ENCODE peak calls at places on chromosomes 3 and 15, in four cellular contexts. One of them, this sample, is unnamed.

GRCh38 chr3:185997130-185997529 is 59.3 kb upstream of the TRA2B start:
- DNase-seq in CD4-positive, CD25-positive, alpha-beta regulatory T cell: no peak
- DNase-seq in body of pancreas: no peak
- DNase-seq in NCI-H748 treated with DMSO at 0.1 percent for 48 hours: no peak
- DNase-seq in this sample: no peak

GRCh38 chr3:156522673-156523072 is 32.2 kb downstream of the SSR3 start:
- DNase-seq in CD4-positive, CD25-positive, alpha-beta regulatory T cell: no peak
- DNase-seq in body of pancreas: no peak
- DNase-seq in NCI-H748 treated with DMSO at 0.1 percent for 48 hours: no peak
- DNase-seq in this sample: no peak

GRCh38 chr3:132448211-132448961 is 31.1 kb downstream of the DNAJC13 start:
- DNase-seq in CD4-positive, CD25-positive, alpha-beta regulatory T cell: no peak
- DNase-seq in body of pancreas: no peak
- DNase-seq in NCI-H748 treated with DMSO at 0.1 percent for 48 hours: no peak
- DNase-seq in this sample: no peak

GRCh38 chr3:46820852-46821251 is 42.4 kb downstream of the MYL3 start:
- DNase-seq in CD4-positive, CD25-positive, alpha-beta regulatory T cell: no peak
- DNase-seq in body of pancreas: no peak
- DNase-seq in NCI-H748 treated with DMSO at 0.1 percent for 48 hours: no peak
- DNase-seq in this sample: no peak

GRCh38 chr3:117756580-117756979 is 1047.0 kb downstream of the TUSC7 start:
- DNase-seq in CD4-positive, CD25-positive, alpha-beta regulatory T cell: no peak
- DNase-seq in body of pancreas: no peak
- DNase-seq in NCI-H748 treated with DMSO at 0.1 percent for 48 hours: no peak
- DNase-seq in this sample: no peak

GRCh38 chr15:96583671-96584070 is 253.2 kb downstream of the NR2F2 start:
- DNase-seq in CD4-positive, CD25-positive, alpha-beta regulatory T cell: no peak
- DNase-seq in body of pancreas: no peak
- DNase-seq in NCI-H748 treated with DMSO at 0.1 percent for 48 hours: no peak
- DNase-seq in this sample: no peak

GRCh38 chr3:144189044-144189443 is 217.4 kb downstream of the DIPK2A start:
- DNase-seq in CD4-positive, CD25-positive, alpha-beta regulatory T cell: no peak
- DNase-seq in body of pancreas: no peak
- DNase-seq in NCI-H748 treated with DMSO at 0.1 percent for 48 hours: no peak
- DNase-seq in this sample: no peak

GRCh38 chr3:150000631-150001030 is 29.9 kb upstream of the PFN2 start:
- DNase-seq in CD4-positive, CD25-positive, alpha-beta regulatory T cell: no peak
- DNase-seq in body of pancreas: no peak
- DNase-seq in NCI-H748 treated with DMSO at 0.1 percent for 48 hours: no peak
- DNase-seq in this sample: no peak

This sample was measured in CD4-positive, alpha-beta memory T cell.